ENCODE peak calls at places on chromosome 13, in four cellular contexts. E is HCT116, Y is Panc1, V is HepG2. D is an unnamed sample.

GRCh38 chr13:26307701-26308100 is 53.8 kb downstream of the CDK8 start:
- DNase-seq in E (no peak), Y (no peak), V (no peak), D (no peak)

GRCh38 chr13:49836516-49836915 is 44.0 kb upstream of the KPNA3 start:
- DNase-seq in E (no peak), Y (no peak), V (peak), D (no peak)

GRCh38 chr13:74301200-74302063 is 167.2 kb upstream of the KLF12 start:
- DNase-seq in E (no peak), Y (no peak), V (no peak), D (no peak)

GRCh38 chr13:109271061-109271460 is 515.3 kb downstream of the IRS2 start:
- DNase-seq in E (no peak), Y (no peak), V (no peak), D (no peak)

GRCh38 chr13:57601536-57601935 is 30.0 kb upstream of the PCDH17 start:
- DNase-seq in E (no peak), Y (no peak), V (no peak), D (no peak)

GRCh38 chr13:113897161-113897560 is 33.3 kb upstream of the GAS6 start:
- DNase-seq in E (no peak), Y (no peak), V (peak), D (no peak)

GRCh38 chr13:109196896-109197295 is 567.5 kb downstream of the MYO16 start:
- DNase-seq in E (peak), Y (no peak), V (peak), D (peak)

GRCh38 chr13:109783815-109784589 is 2.4 kb downstream of the IRS2 start:
- DNase-seq in E (no peak), Y (no peak), V (no peak), D (no peak)

GRCh38 chr13:64505511-64505910 is 2724.6 kb downstream of the PCDH9 start:
- DNase-seq in E (no peak), Y (no peak), V (no peak), D (no peak)

GRCh38 chr13:111521030-111521429 is 200.6 kb downstream of the TEX29 start:
- DNase-seq in E (no peak), Y (no peak), V (no peak), D (no peak)

GRCh38 chr13:76438050-76438449 is 448.2 kb downstream of the KCTD12 start:
- DNase-seq in E (no peak), Y (no peak), V (no peak), D (no peak)

GRCh38 chr13:27329210-27329609 is 58.6 kb downstream of the RASL11A start:
- DNase-seq in E (no peak), Y (no peak), V (peak), D (no peak)

GRCh38 chr13:77544365-77544764 is 8.9 kb downstream of the SCEL start:
- DNase-seq in E (no peak), Y (no peak), V (no peak), D (no peak)

GRCh38 chr13:25292301-25292700 is 5.0 kb upstream of the MTMR6 start:
- DNase-seq in E (no peak), Y (no peak), V (no peak), D (peak)

GRCh38 chr13:26534036-26534726 is 23.3 kb upstream of the WASF3 start:
- DNase-seq in E (no peak), Y (no peak), V (no peak), D (no peak)

GRCh38 chr13:32850311-32851052 is 165.7 kb upstream of the KL start:
- DNase-seq in E (no peak), Y (no peak), V (no peak), D (no peak)

GRCh38 chr13:112756967-112757758 is 67.3 kb downstream of the ATP11A start:
- DNase-seq in E (no peak), Y (no peak), V (peak), D (no peak)

GRCh38 chr13:67148219-67148583 is 81.9 kb downstream of the PCDH9 start:
- DNase-seq in E (no peak), Y (no peak), V (no peak), D (no peak)

GRCh38 chr13:80339578-80339840 is 1.4 kb downstream of the SPRY2 start:
- DNase-seq in E (no peak), Y (no peak), V (no peak), D (no peak)

GRCh38 chr13:101424381-101425155 is 8.3 kb upstream of the NALCN start:
- DNase-seq in E (no peak), Y (no peak), V (peak), D (no peak)

GRCh38 chr13:96243371-96243770 is 153.5 kb downstream of the HS6ST3 start:
- DNase-seq in E (no peak), Y (no peak), V (no peak), D (no peak)

GRCh38 chr13:38399540-38399939 is 49.9 kb downstream of the UFM1 start:
- DNase-seq in E (no peak), Y (no peak), V (no peak), D (no peak)

GRCh38 chr13:112636401-112636975 is 48.5 kb upstream of the TUBGCP3 start:
- DNase-seq in E (no peak), Y (no peak), V (no peak), D (no peak)

GRCh38 chr13:57716295-57716694 is 84.8 kb downstream of the PCDH17 start:
- DNase-seq in E (no peak), Y (no peak), V (peak), D (no peak)

DNA sequence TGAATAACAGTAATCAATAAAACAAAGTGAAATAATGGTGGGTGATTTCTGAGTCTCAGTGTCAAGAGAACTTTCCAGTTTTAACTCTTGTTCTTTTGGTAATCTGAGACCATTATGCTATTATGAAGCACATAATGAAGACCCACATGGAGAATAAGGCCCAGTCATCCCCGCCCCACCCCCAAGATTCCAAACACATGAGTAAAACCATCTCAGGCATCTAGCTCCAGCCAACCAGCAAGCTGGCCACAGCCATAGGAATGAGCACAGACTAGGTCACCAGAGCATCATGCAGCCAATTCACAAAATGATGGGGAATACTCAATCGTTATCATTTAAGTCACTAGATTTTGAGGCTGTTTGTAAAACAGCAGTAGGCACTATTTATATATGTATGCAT is 1769.0 kb upstream of the PCDH20 start:
- DNase-seq in E (peak), Y (no peak), V (peak), D (no peak)
- TF ChIP-seq TCF7L2 in E (no peak), Y (no peak), V (no peak), D (no peak)

GRCh38 chr13:104954210-104954609 is 1581.3 kb downstream of the EFNB2 start:
- DNase-seq in E (no peak), Y (no peak), V (no peak), D (no peak)

GRCh38 chr13:104949840-104950805 is 1585.3 kb downstream of the EFNB2 start:
- DNase-seq in E (no peak), Y (no peak), V (no peak), D (no peak)

GRCh38 chr13:104953588-104953987 is 1581.9 kb downstream of the EFNB2 start:
- DNase-seq in E (no peak), Y (no peak), V (no peak), D (no peak)
- TF ChIP-seq TCF7L2 in E (no peak), Y (no peak), V (no peak), D (no peak)

GRCh38 chr13:102580552-102581169 is 16.1 kb upstream of the TPP2 start:
- DNase-seq in E (peak), Y (peak), V (peak), D (peak)
- TF ChIP-seq TCF7L2 in E (no peak), Y (no peak), V (no peak), D (no peak)

GRCh38 chr13:51845574-51846318 is 769 bp upstream of the TMEM272 start:
- DNase-seq in E (no peak), Y (no peak), V (peak), D (no peak)

GRCh38 chr13:51841732-51842131 is 3.2 kb downstream of the TMEM272 start:
- DNase-seq in E (no peak), Y (no peak), V (no peak), D (no peak)

GRCh38 chr13:51846756-51847155 is 1.8 kb upstream of the TMEM272 start:
- DNase-seq in E (no peak), Y (no peak), V (no peak), D (no peak)

GRCh38 chr13:51843529-51843928 is 1.4 kb downstream of the TMEM272 start:
- DNase-seq in E (no peak), Y (no peak), V (no peak), D (no peak)

DNA sequence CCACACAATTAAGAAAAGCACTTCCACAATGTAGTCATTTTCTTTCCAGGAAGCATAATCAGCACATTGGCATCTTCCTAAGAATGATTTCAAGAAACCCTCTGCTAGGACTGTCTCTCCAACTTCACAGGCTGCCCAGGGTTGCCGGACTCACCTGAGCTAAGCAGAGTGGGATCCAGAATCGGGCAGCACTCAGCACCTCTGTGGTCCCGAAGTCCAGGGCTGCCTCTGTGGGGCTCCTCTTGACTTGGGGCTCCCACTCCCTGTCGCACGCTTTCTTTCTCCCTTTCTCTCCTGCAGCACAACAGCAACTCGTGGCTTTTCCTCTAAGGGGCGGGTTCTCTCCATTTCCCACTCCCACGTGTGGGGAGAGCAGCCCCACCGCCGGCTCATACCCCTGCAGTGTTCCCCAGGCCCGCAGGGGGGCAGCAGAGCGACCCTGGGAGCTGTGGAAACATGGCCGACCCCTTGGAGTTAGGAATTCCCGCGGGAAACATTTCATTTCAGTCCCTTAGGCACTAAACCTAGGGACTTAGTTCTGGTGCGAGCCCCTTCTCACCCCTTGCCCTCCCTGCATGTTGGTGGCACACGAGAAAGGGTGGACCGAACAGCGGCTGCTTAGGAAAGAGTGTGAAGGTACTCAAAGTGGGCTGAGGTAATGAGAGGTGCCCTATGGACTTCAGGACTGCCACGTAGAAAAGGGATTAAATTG is at the start of gene TMEM272:
- DNase-seq in E (peak), Y (no peak), V (peak), D (peak)
- TF ChIP-seq TCF7L2 in E (no peak), Y (no peak), V (no peak), D (no peak)

GRCh38 chr13:54383604-54384003 is 1355.0 kb downstream of the OLFM4 start:
- DNase-seq in E (no peak), Y (no peak), V (no peak), D (no peak)
- TF ChIP-seq TCF7L2 in E (no peak), Y (no peak), V (no peak), D (no peak)

GRCh38 chr13:28707629-28708427 is 10.9 kb downstream of the SLC46A3 start:
- DNase-seq in E (no peak), Y (no peak), V (no peak), D (peak)
- TF ChIP-seq TCF7L2 in E (no peak), Y (no peak), V (no peak), D (no peak)

GRCh38 chr13:41344358-41344757 is 33.3 kb downstream of the NAA16 start:
- DNase-seq in E (no peak), Y (no peak), V (peak), D (no peak)
- TF ChIP-seq TCF7L2 in E (no peak), Y (no peak), V (no peak), D (no peak)

GRCh38 chr13:41457589-41458186 is 338 bp downstream of the RGCC start:
- DNase-seq in E (no peak), Y (no peak), V (no peak), D (peak)
- TF ChIP-seq TCF7L2 in E (no peak), Y (no peak), V (no peak), D (no peak)

GRCh38 chr13:40251343-40252032 is 415.0 kb downstream of the FOXO1 start:
- DNase-seq in E (no peak), Y (no peak), V (no peak), D (no peak)
- TF ChIP-seq TCF7L2 in E (no peak), Y (no peak), V (no peak), D (no peak)

DNA sequence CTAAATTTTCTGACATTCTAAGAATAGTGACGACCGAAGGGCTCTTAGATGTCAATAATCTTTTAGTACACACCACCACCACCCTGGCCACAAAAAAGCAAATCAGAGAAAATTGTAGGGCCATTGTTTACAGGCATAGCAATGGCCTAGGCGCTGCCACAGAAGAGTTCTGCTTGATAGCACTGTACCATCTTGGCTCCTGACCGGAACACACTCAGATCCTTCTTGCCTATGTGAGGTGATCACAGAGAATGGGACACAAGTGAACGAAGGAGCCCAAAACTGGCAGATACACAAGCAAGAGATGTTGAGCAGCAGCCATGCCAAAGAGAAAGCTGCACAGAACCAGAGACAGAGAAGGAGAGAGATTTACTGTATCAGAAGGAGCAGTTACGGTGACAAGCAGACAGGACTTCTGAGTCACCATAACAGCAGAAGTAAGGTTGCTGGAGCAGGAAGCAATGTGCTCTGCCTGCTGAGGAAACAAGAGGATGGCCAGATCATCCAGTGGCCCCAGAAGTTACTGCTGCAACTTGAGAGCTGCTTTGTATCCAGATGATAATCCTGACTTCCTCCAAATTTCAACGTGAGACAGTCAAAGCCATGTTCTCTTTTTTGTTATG is 105.2 kb downstream of the SLITRK6 start:
- DNase-seq in E (no peak), Y (peak), V (no peak), D (no peak)
- TF ChIP-seq TCF7L2 in E (no peak), Y (no peak), V (no peak), D (no peak)